ENCODE peak calls at places on chromosomes 7 and 10, in five cellular contexts. One of them, this sample, is unnamed.
A peak's percentile ranks its signal among the peaks of the same experiment; 100 is the strongest.

GRCh38 chr7:116509982-116510579 is 10.5 kb downstream of the CAV2 start:
- DNase-seq in astrocyte of the spinal cord: no peak
- DNase-seq in colonic mucosa: no peak
- DNase-seq in heart right ventricle: no peak
- DNase-seq in astrocyte of the hippocampus: no peak
- DNase-seq in this sample: no peak

GRCh38 chr10:501596-501995 is 187.9 kb downstream of the DIP2C start:
- DNase-seq in astrocyte of the hippocampus: no peak
- DNase-seq in heart right ventricle: no peak
- DNase-seq in colonic mucosa: no peak
- DNase-seq in astrocyte of the spinal cord: no peak
- DNase-seq in this sample: no peak

GRCh38 chr7:21903074-21903786 is 42.5 kb downstream of the CDCA7L start:
- DNase-seq in colonic mucosa: no peak
- DNase-seq in heart right ventricle: no peak
- DNase-seq in astrocyte of the spinal cord: no peak
- DNase-seq in astrocyte of the hippocampus: no peak
- DNase-seq in this sample: no peak

GRCh38 chr10:13560597-13560996 is 26.2 kb upstream of the PRPF18 start:
- DNase-seq in heart right ventricle: no peak
- DNase-seq in astrocyte of the spinal cord: peak; percentile 68
- DNase-seq in colonic mucosa: no peak
- DNase-seq in astrocyte of the hippocampus: peak; percentile 81
- DNase-seq in this sample: peak; percentile 6

GRCh38 chr10:86684305-86684704 is 16.0 kb downstream of the LDB3 start:
- DNase-seq in astrocyte of the hippocampus: peak; percentile 35
- DNase-seq in astrocyte of the spinal cord: no peak
- DNase-seq in colonic mucosa: no peak
- DNase-seq in heart right ventricle: peak; percentile 72
- DNase-seq in this sample: no peak

GRCh38 chr10:21808525-21808924 is 195.0 kb downstream of the DNAJC1 start:
- DNase-seq in astrocyte of the hippocampus: no peak
- DNase-seq in heart right ventricle: no peak
- DNase-seq in astrocyte of the spinal cord: no peak
- DNase-seq in colonic mucosa: no peak
- DNase-seq in this sample: no peak

GRCh38 chr10:49758249-49758930 is 3.7 kb downstream of the OGDHL start:
- DNase-seq in heart right ventricle: no peak
- DNase-seq in astrocyte of the hippocampus: no peak
- DNase-seq in astrocyte of the spinal cord: no peak
- DNase-seq in colonic mucosa: no peak
- DNase-seq in this sample: no peak

GRCh38 chr7:1024331-1024761 is 20.0 kb upstream of the GPR146 start:
- DNase-seq in colonic mucosa: no peak
- DNase-seq in astrocyte of the hippocampus: no peak
- DNase-seq in astrocyte of the spinal cord: no peak
- DNase-seq in heart right ventricle: no peak
- DNase-seq in this sample: no peak

GRCh38 chr10:71344154-71344915 is 25.3 kb downstream of the SLC29A3 start:
- DNase-seq in astrocyte of the hippocampus: no peak
- DNase-seq in astrocyte of the spinal cord: no peak
- DNase-seq in colonic mucosa: no peak
- DNase-seq in heart right ventricle: no peak
- DNase-seq in this sample: no peak

GRCh38 chr7:99041526-99041925 is 102.4 kb downstream of the SMURF1 start:
- DNase-seq in colonic mucosa: peak; percentile 67
- DNase-seq in astrocyte of the hippocampus: no peak
- DNase-seq in astrocyte of the spinal cord: no peak
- DNase-seq in heart right ventricle: no peak
- DNase-seq in this sample: no peak

GRCh38 chr10:18279202-18279601 is 139.0 kb downstream of the CACNB2 start:
- DNase-seq in heart right ventricle: no peak
- DNase-seq in astrocyte of the spinal cord: no peak
- DNase-seq in colonic mucosa: no peak
- DNase-seq in astrocyte of the hippocampus: peak; percentile 26
- DNase-seq in this sample: no peak

GRCh38 chr10:132870426-132870825 is 71.9 kb downstream of the CFAP46 start:
- DNase-seq in colonic mucosa: no peak
- DNase-seq in astrocyte of the spinal cord: no peak
- DNase-seq in heart right ventricle: no peak
- DNase-seq in astrocyte of the hippocampus: no peak
- DNase-seq in this sample: no peak

GRCh38 chr10:71187600-71187999 is 24.8 kb upstream of the UNC5B start:
- DNase-seq in astrocyte of the spinal cord: peak; percentile 27
- DNase-seq in astrocyte of the hippocampus: peak; percentile 56
- DNase-seq in heart right ventricle: no peak
- DNase-seq in colonic mucosa: no peak
- DNase-seq in this sample: no peak

GRCh38 chr10:43390791-43391190 is 18.2 kb downstream of the HNRNPF start:
- DNase-seq in heart right ventricle: no peak
- DNase-seq in astrocyte of the hippocampus: peak; percentile 67
- DNase-seq in astrocyte of the spinal cord: peak; percentile 28
- DNase-seq in colonic mucosa: no peak
- DNase-seq in this sample: no peak

GRCh38 chr7:391411-391951 is 101.5 kb downstream of the FOXL3 start:
- DNase-seq in astrocyte of the hippocampus: no peak
- DNase-seq in astrocyte of the spinal cord: no peak
- DNase-seq in heart right ventricle: no peak
- DNase-seq in colonic mucosa: peak; percentile 13
- DNase-seq in this sample: no peak

GRCh38 chr10:21399392-21400015 is 126.0 kb downstream of the SKIDA1 start:
- DNase-seq in colonic mucosa: no peak
- DNase-seq in astrocyte of the hippocampus: peak; percentile 92
- DNase-seq in astrocyte of the spinal cord: peak; percentile 96
- DNase-seq in heart right ventricle: no peak
- DNase-seq in this sample: peak; percentile 49

GRCh38 chr7:16698200-16698910 is 52.4 kb downstream of the BZW2 start:
- DNase-seq in colonic mucosa: no peak
- DNase-seq in heart right ventricle: no peak
- DNase-seq in astrocyte of the hippocampus: no peak
- DNase-seq in astrocyte of the spinal cord: no peak
- DNase-seq in this sample: no peak

GRCh38 chr10:129107525-129107924 is 359.5 kb upstream of the MGMT start:
- DNase-seq in astrocyte of the spinal cord: no peak
- DNase-seq in colonic mucosa: no peak
- DNase-seq in heart right ventricle: no peak
- DNase-seq in astrocyte of the hippocampus: no peak
- DNase-seq in this sample: no peak

GRCh38 chr10:129642427-129642826 is 175.4 kb downstream of the MGMT start:
- DNase-seq in colonic mucosa: no peak
- DNase-seq in astrocyte of the spinal cord: no peak
- DNase-seq in heart right ventricle: no peak
- DNase-seq in astrocyte of the hippocampus: peak; percentile 9
- DNase-seq in this sample: no peak

GRCh38 chr7:75537731-75538130 is 45.6 kb downstream of the SPDYE5 start:
- DNase-seq in astrocyte of the hippocampus: no peak
- DNase-seq in heart right ventricle: no peak
- DNase-seq in colonic mucosa: no peak
- DNase-seq in astrocyte of the spinal cord: no peak
- DNase-seq in this sample: peak; percentile 3

GRCh38 chr10:73968101-73968515 is 29.8 kb upstream of the VCL start:
- DNase-seq in colonic mucosa: no peak
- DNase-seq in heart right ventricle: no peak
- DNase-seq in astrocyte of the hippocampus: peak; percentile 84
- DNase-seq in astrocyte of the spinal cord: peak; percentile 53
- DNase-seq in this sample: peak; percentile 59

GRCh38 chr7:111029574-111030357 is 61.2 kb upstream of the LRRN3 start:
- DNase-seq in astrocyte of the spinal cord: peak; percentile 54
- DNase-seq in colonic mucosa: no peak
- DNase-seq in heart right ventricle: no peak
- DNase-seq in astrocyte of the hippocampus: peak; percentile 52
- DNase-seq in this sample: no peak

GRCh38 chr10:127474501-127474900 is 74.6 kb upstream of the NPS start:
- DNase-seq in astrocyte of the hippocampus: no peak
- DNase-seq in heart right ventricle: no peak
- DNase-seq in colonic mucosa: no peak
- DNase-seq in astrocyte of the spinal cord: no peak
- DNase-seq in this sample: no peak

GRCh38 chr10:129373231-129373630 is 93.8 kb upstream of the MGMT start:
- DNase-seq in colonic mucosa: no peak
- DNase-seq in heart right ventricle: no peak
- DNase-seq in astrocyte of the hippocampus: no peak
- DNase-seq in astrocyte of the spinal cord: no peak
- DNase-seq in this sample: no peak

GRCh38 chr7:69800495-69800894 is 202.2 kb downstream of the AUTS2 start:
- DNase-seq in astrocyte of the hippocampus: peak; percentile 22
- DNase-seq in astrocyte of the spinal cord: no peak
- DNase-seq in heart right ventricle: no peak
- DNase-seq in colonic mucosa: no peak
- DNase-seq in this sample: peak; percentile 51

GRCh38 chr10:86964061-86964846 is 4.0 kb upstream of the ADIRF start:
- DNase-seq in colonic mucosa: no peak
- DNase-seq in astrocyte of the spinal cord: no peak
- DNase-seq in astrocyte of the hippocampus: no peak
- DNase-seq in heart right ventricle: no peak
- DNase-seq in this sample: no peak

GRCh38 chr10:113151178-113151577 is 201.1 kb downstream of the TCF7L2 start:
- DNase-seq in astrocyte of the hippocampus: no peak
- DNase-seq in colonic mucosa: no peak
- DNase-seq in astrocyte of the spinal cord: no peak
- DNase-seq in heart right ventricle: no peak
- DNase-seq in this sample: no peak

GRCh38 chr7:134585897-134586296 is 37.0 kb downstream of the AKR1B15 start:
- DNase-seq in astrocyte of the spinal cord: no peak
- DNase-seq in colonic mucosa: no peak
- DNase-seq in astrocyte of the hippocampus: no peak
- DNase-seq in heart right ventricle: no peak
- DNase-seq in this sample: no peak

GRCh38 chr10:124010563-124011131 is 82.8 kb downstream of the CHST15 start:
- DNase-seq in astrocyte of the spinal cord: no peak
- DNase-seq in astrocyte of the hippocampus: no peak
- DNase-seq in colonic mucosa: no peak
- DNase-seq in heart right ventricle: no peak
- DNase-seq in this sample: no peak

GRCh38 chr7:23377134-23377533 is 78.0 kb downstream of the MALSU1 start:
- DNase-seq in colonic mucosa: no peak
- DNase-seq in astrocyte of the hippocampus: no peak
- DNase-seq in heart right ventricle: no peak
- DNase-seq in astrocyte of the spinal cord: no peak
- DNase-seq in this sample: no peak

GRCh38 chr7:372939-373791 is 83.2 kb downstream of the FOXL3 start:
- DNase-seq in colonic mucosa: peak; percentile 75
- DNase-seq in heart right ventricle: no peak
- DNase-seq in astrocyte of the spinal cord: no peak
- DNase-seq in astrocyte of the hippocampus: peak; percentile 83
- DNase-seq in this sample: no peak

GRCh38 chr10:3499120-3499519 is 285.9 kb downstream of the KLF6 start:
- DNase-seq in astrocyte of the hippocampus: peak; percentile 63
- DNase-seq in astrocyte of the spinal cord: peak; percentile 43
- DNase-seq in colonic mucosa: no peak
- DNase-seq in heart right ventricle: no peak
- DNase-seq in this sample: no peak

GRCh38 chr10:35398355-35398754 is 62.0 kb downstream of the CCNY start:
- DNase-seq in astrocyte of the hippocampus: no peak
- DNase-seq in astrocyte of the spinal cord: no peak
- DNase-seq in heart right ventricle: no peak
- DNase-seq in colonic mucosa: no peak
- DNase-seq in this sample: no peak

GRCh38 chr7:604038-604883 is 84.6 kb upstream of the PDGFA start:
- DNase-seq in astrocyte of the hippocampus: peak; percentile 74
- DNase-seq in astrocyte of the spinal cord: peak; percentile 92
- DNase-seq in heart right ventricle: peak; percentile 77
- DNase-seq in colonic mucosa: peak; percentile 71
- DNase-seq in this sample: peak; percentile 91

GRCh38 chr7:3236268-3236667 is 64.8 kb upstream of the SDK1 start:
- DNase-seq in astrocyte of the spinal cord: no peak
- DNase-seq in astrocyte of the hippocampus: no peak
- DNase-seq in heart right ventricle: no peak
- DNase-seq in colonic mucosa: no peak
- DNase-seq in this sample: no peak

GRCh38 chr7:140263277-140263676 is 86.5 kb upstream of the KDM7A start:
- DNase-seq in colonic mucosa: no peak
- DNase-seq in astrocyte of the spinal cord: no peak
- DNase-seq in astrocyte of the hippocampus: no peak
- DNase-seq in heart right ventricle: no peak
- DNase-seq in this sample: no peak

GRCh38 chr10:131955591-131956340 is 26.0 kb downstream of the BNIP3 start:
- DNase-seq in colonic mucosa: no peak
- DNase-seq in heart right ventricle: no peak
- DNase-seq in astrocyte of the hippocampus: no peak
- DNase-seq in astrocyte of the spinal cord: no peak
- DNase-seq in this sample: no peak